ENCODE peak calls at places on chromosomes 7 and 10, in five cellular contexts. One of them, this sample, is unnamed.

GRCh38 chr10:116127296-116127695 is 145.7 kb downstream of the GFRA1 start:
- DNase-seq in DMS79: no peak
- DNase-seq in NCI-H2081 treated with DMSO at 0.1 percent for 48 hours: no peak
- DNase-seq in NCI-H187: no peak
- DNase-seq in retina: no peak
- DNase-seq in this sample: no peak

GRCh38 chr10:49512121-49512809 is 26.7 kb downstream of the ERCC6 start:
- DNase-seq in DMS79: no peak
- DNase-seq in NCI-H2081 treated with DMSO at 0.1 percent for 48 hours: peak
- DNase-seq in NCI-H187: no peak
- DNase-seq in retina: peak
- DNase-seq in this sample: no peak

GRCh38 chr10:12823361-12823760 is 178.2 kb downstream of the CCDC3 start:
- DNase-seq in DMS79: peak
- DNase-seq in NCI-H2081 treated with DMSO at 0.1 percent for 48 hours: no peak
- DNase-seq in NCI-H187: no peak
- DNase-seq in retina: no peak
- DNase-seq in this sample: no peak

GRCh38 chr10:101346177-101346576 is 7.8 kb upstream of the BTRC start:
- DNase-seq in DMS79: no peak
- DNase-seq in NCI-H2081 treated with DMSO at 0.1 percent for 48 hours: no peak
- DNase-seq in NCI-H187: no peak
- DNase-seq in retina: no peak
- DNase-seq in this sample: no peak

GRCh38 chr10:15738237-15738928 is 18.7 kb upstream of the ITGA8 start:
- DNase-seq in DMS79: no peak
- DNase-seq in NCI-H2081 treated with DMSO at 0.1 percent for 48 hours: no peak
- DNase-seq in NCI-H187: no peak
- DNase-seq in retina: no peak
- DNase-seq in this sample: no peak

GRCh38 chr7:50531401-50531906 is 33.8 kb downstream of the DDC start:
- DNase-seq in DMS79: peak
- DNase-seq in NCI-H2081 treated with DMSO at 0.1 percent for 48 hours: peak
- DNase-seq in NCI-H187: peak
- DNase-seq in retina: no peak
- DNase-seq in this sample: no peak

GRCh38 chr7:32093415-32094408 is 23.5 kb upstream of the PDE1C start:
- DNase-seq in DMS79: no peak
- DNase-seq in NCI-H2081 treated with DMSO at 0.1 percent for 48 hours: no peak
- DNase-seq in NCI-H187: no peak
- DNase-seq in retina: no peak
- DNase-seq in this sample: no peak

GRCh38 chr10:1461016-1461415 is 276.3 kb downstream of the ADARB2 start:
- DNase-seq in DMS79: no peak
- DNase-seq in NCI-H2081 treated with DMSO at 0.1 percent for 48 hours: peak
- DNase-seq in NCI-H187: no peak
- DNase-seq in retina: no peak
- DNase-seq in this sample: no peak

GRCh38 chr10:71475243-71475871 is 78.6 kb downstream of the CDH23 start:
- DNase-seq in DMS79: no peak
- DNase-seq in NCI-H2081 treated with DMSO at 0.1 percent for 48 hours: no peak
- DNase-seq in NCI-H187: no peak
- DNase-seq in retina: no peak
- DNase-seq in this sample: no peak

GRCh38 chr10:87545783-87546182 is 41.1 kb downstream of the MINPP1 start:
- DNase-seq in DMS79: no peak
- DNase-seq in NCI-H2081 treated with DMSO at 0.1 percent for 48 hours: no peak
- DNase-seq in NCI-H187: no peak
- DNase-seq in retina: no peak
- DNase-seq in this sample: no peak

GRCh38 chr10:91198781-91199180 is 21.7 kb upstream of the PCGF5 start:
- DNase-seq in DMS79: no peak
- DNase-seq in NCI-H2081 treated with DMSO at 0.1 percent for 48 hours: no peak
- DNase-seq in NCI-H187: no peak
- DNase-seq in retina: no peak
- DNase-seq in this sample: no peak

GRCh38 chr10:103849212-103849877 is 6.0 kb downstream of the SH3PXD2A start:
- DNase-seq in DMS79: no peak
- DNase-seq in NCI-H2081 treated with DMSO at 0.1 percent for 48 hours: no peak
- DNase-seq in NCI-H187: no peak
- DNase-seq in retina: no peak
- DNase-seq in this sample: no peak

GRCh38 chr10:112262556-112262955 is 20.6 kb upstream of the TECTB start:
- DNase-seq in DMS79: no peak
- DNase-seq in NCI-H2081 treated with DMSO at 0.1 percent for 48 hours: no peak
- DNase-seq in NCI-H187: no peak
- DNase-seq in retina: no peak
- DNase-seq in this sample: no peak

GRCh38 chr10:31584098-31584631 is 265.1 kb downstream of the ZEB1 start:
- DNase-seq in DMS79: no peak
- DNase-seq in NCI-H2081 treated with DMSO at 0.1 percent for 48 hours: no peak
- DNase-seq in NCI-H187: no peak
- DNase-seq in retina: no peak
- DNase-seq in this sample: no peak

GRCh38 chr10:96587255-96588059 is 645 bp upstream of the TM9SF3 start:
- DNase-seq in DMS79: no peak
- DNase-seq in NCI-H2081 treated with DMSO at 0.1 percent for 48 hours: peak
- DNase-seq in NCI-H187: no peak
- DNase-seq in retina: peak
- DNase-seq in this sample: no peak

GRCh38 chr10:17616403-17617030 is 657 bp downstream of the HACD1 start:
- DNase-seq in DMS79: no peak
- DNase-seq in NCI-H2081 treated with DMSO at 0.1 percent for 48 hours: no peak
- DNase-seq in NCI-H187: no peak
- DNase-seq in retina: peak
- DNase-seq in this sample: peak

GRCh38 chr7:66281678-66282593 is 76.8 kb downstream of the TPST1 start:
- DNase-seq in DMS79: peak
- DNase-seq in NCI-H2081 treated with DMSO at 0.1 percent for 48 hours: no peak
- DNase-seq in NCI-H187: no peak
- DNase-seq in retina: no peak
- DNase-seq in this sample: no peak

GRCh38 chr7:34544621-34545020 is 113.4 kb upstream of the NPSR1 start:
- DNase-seq in DMS79: no peak
- DNase-seq in NCI-H2081 treated with DMSO at 0.1 percent for 48 hours: no peak
- DNase-seq in NCI-H187: no peak
- DNase-seq in retina: no peak
- DNase-seq in this sample: no peak

GRCh38 chr10:88995156-88995876 is 4.7 kb downstream of the FAS start:
- DNase-seq in DMS79: no peak
- DNase-seq in NCI-H2081 treated with DMSO at 0.1 percent for 48 hours: no peak
- DNase-seq in NCI-H187: no peak
- DNase-seq in retina: no peak
- DNase-seq in this sample: no peak

GRCh38 chr10:104447899-104448298 is 94.3 kb downstream of the CFAP58 start:
- DNase-seq in DMS79: no peak
- DNase-seq in NCI-H2081 treated with DMSO at 0.1 percent for 48 hours: no peak
- DNase-seq in NCI-H187: no peak
- DNase-seq in retina: no peak
- DNase-seq in this sample: no peak

GRCh38 chr10:84826704-84827103 is 498.3 kb downstream of the CCSER2 start:
- DNase-seq in DMS79: no peak
- DNase-seq in NCI-H2081 treated with DMSO at 0.1 percent for 48 hours: no peak
- DNase-seq in NCI-H187: no peak
- DNase-seq in retina: no peak
- DNase-seq in this sample: no peak

GRCh38 chr10:125084191-125085186 is 75.9 kb downstream of the CTBP2 start:
- DNase-seq in DMS79: peak
- DNase-seq in NCI-H2081 treated with DMSO at 0.1 percent for 48 hours: no peak
- DNase-seq in NCI-H187: no peak
- DNase-seq in retina: no peak
- DNase-seq in this sample: no peak

GRCh38 chr7:24199978-24200377 is 84.0 kb upstream of the NPY start:
- DNase-seq in DMS79: no peak
- DNase-seq in NCI-H2081 treated with DMSO at 0.1 percent for 48 hours: no peak
- DNase-seq in NCI-H187: no peak
- DNase-seq in retina: no peak
- DNase-seq in this sample: no peak

GRCh38 chr10:44864042-44864436 is 47.1 kb upstream of the TMEM72 start:
- DNase-seq in DMS79: peak
- DNase-seq in NCI-H2081 treated with DMSO at 0.1 percent for 48 hours: no peak
- DNase-seq in NCI-H187: peak
- DNase-seq in retina: no peak
- DNase-seq in this sample: no peak

GRCh38 chr10:18203526-18203925 is 63.3 kb downstream of the CACNB2 start:
- DNase-seq in DMS79: no peak
- DNase-seq in NCI-H2081 treated with DMSO at 0.1 percent for 48 hours: no peak
- DNase-seq in NCI-H187: no peak
- DNase-seq in retina: no peak
- DNase-seq in this sample: no peak

GRCh38 chr10:24208661-24209420 is at the start of gene KIAA1217:
- DNase-seq in DMS79: no peak
- DNase-seq in NCI-H2081 treated with DMSO at 0.1 percent for 48 hours: no peak
- DNase-seq in NCI-H187: peak
- DNase-seq in retina: peak
- DNase-seq in this sample: peak

This sample was measured in activated naive CD8-positive, alpha-beta T cell treated with anti-CD3 and anti-CD28 coated beads, Interleukin-2, amount 50 U/mL, for 24 hours.